ENCODE peak calls at places on chromosomes 3 and 15, in ten cellular contexts. V is heart left ventricle, S is lower leg skin, Q is esophagus muscularis mucosa, M is stomach, L is A549, G is Peyer's patch, W is IMR-90, F is body of pancreas, K is adrenal gland. Y is an unnamed sample.

GRCh38 chr3:24185738-24186384 is 240.8 kb downstream of the NR1D2 start:
- DNase-seq in V (peak; percentile 57), S (no peak), Q (no peak), M (peak; percentile 37), L (peak; percentile 36), G (no peak), W (peak; percentile 57), F (peak; percentile 60), K (peak; percentile 18), Y (peak; percentile 96)

GRCh38 chr3:119579366-119580147 is at the start of gene ADPRH:
- DNase-seq in V (peak; percentile 94), S (peak; percentile 94), Q (peak; percentile 93), M (peak; percentile 84), L (peak; percentile 81), G (peak; percentile 70), W (peak; percentile 17), F (peak; percentile 87), K (peak; percentile 84), Y (peak; percentile 76)

GRCh38 chr3:129552287-129553050 is 9.5 kb downstream of the H1-8 start:
- DNase-seq in V (no peak), S (no peak), Q (no peak), M (no peak), L (no peak), G (no peak), W (no peak), F (no peak), K (no peak), Y (no peak)

GRCh38 chr15:26729581-26729980 is 43.3 kb downstream of the GABRB3 start:
- DNase-seq in V (no peak), S (no peak), Q (peak; percentile 80), M (no peak), L (no peak), G (no peak), W (no peak), F (no peak), K (no peak), Y (no peak)

GRCh38 chr3:128547368-128547987 is 54.5 kb upstream of the GATA2 start:
- DNase-seq in V (no peak), S (peak; percentile 57), Q (peak; percentile 53), M (no peak), L (no peak), G (no peak), W (peak; percentile 67), F (no peak), K (no peak), Y (peak; percentile 81)

GRCh38 chr15:37104413-37105392 is 4.4 kb upstream of the MEIS2 start:
- DNase-seq in V (no peak), S (no peak), Q (no peak), M (no peak), L (no peak), G (no peak), W (no peak), F (no peak), K (no peak), Y (no peak)

GRCh38 chr3:21694506-21694905 is 56.5 kb downstream of the ZNF385D start:
- DNase-seq in V (no peak), S (no peak), Q (no peak), M (no peak), L (no peak), G (no peak), W (no peak), F (no peak), K (no peak), Y (no peak)

GRCh38 chr3:51682079-51682478 is 11.0 kb downstream of the TEX264 start:
- DNase-seq in V (peak; percentile 78), S (peak; percentile 90), Q (peak; percentile 93), M (peak; percentile 56), L (peak; percentile 84), G (peak; percentile 79), W (peak; percentile 88), F (peak; percentile 49), K (peak; percentile 81), Y (peak; percentile 97)

GRCh38 chr15:74956648-74957300 is at the start of gene RPP25:
- DNase-seq in V (peak; percentile 74), S (peak; percentile 97), Q (no peak), M (peak; percentile 87), L (peak; percentile 86), G (peak; percentile 68), W (peak; percentile 21), F (peak; percentile 84), K (peak; percentile 82), Y (peak; percentile 62)

GRCh38 chr3:72663429-72663828 is 184.8 kb downstream of the SHQ1 start:
- DNase-seq in V (no peak), S (no peak), Q (no peak), M (no peak), L (no peak), G (no peak), W (no peak), F (no peak), K (no peak), Y (no peak)

GRCh38 chr3:62110801-62111200 is 262.5 kb downstream of the FEZF2 start:
- DNase-seq in V (no peak), S (no peak), Q (no peak), M (no peak), L (no peak), G (no peak), W (peak; percentile 3), F (no peak), K (no peak), Y (no peak)

GRCh38 chr3:157082305-157082981 is 77.5 kb downstream of the CCNL1 start:
- DNase-seq in V (no peak), S (peak; percentile 70), Q (no peak), M (peak; percentile 17), L (no peak), G (no peak), W (peak; percentile 88), F (no peak), K (no peak), Y (no peak)

GRCh38 chr15:70269991-70270751 is 172.5 kb upstream of the TLE3 start:
- DNase-seq in V (peak; percentile 79), S (no peak), Q (no peak), M (no peak), L (no peak), G (no peak), W (no peak), F (peak; percentile 36), K (peak; percentile 45), Y (no peak)

GRCh38 chr3:121719423-121719822 is 30.1 kb downstream of the GOLGB1 start:
- DNase-seq in V (no peak), S (no peak), Q (no peak), M (no peak), L (no peak), G (no peak), W (no peak), F (no peak), K (no peak), Y (no peak)

GRCh38 chr15:75138016-75138999 is 63.4 kb upstream of the C15orf39 start:
- DNase-seq in V (no peak), S (peak; percentile 72), Q (no peak), M (no peak), L (no peak), G (no peak), W (peak; percentile 10), F (no peak), K (no peak), Y (no peak)

GRCh38 chr15:22981336-22981840 is 1.2 kb upstream of the CYFIP1 start:
- DNase-seq in V (no peak), S (peak; percentile 72), Q (no peak), M (no peak), L (no peak), G (no peak), W (no peak), F (no peak), K (no peak), Y (no peak)

GRCh38 chr3:62724503-62724902 is 150.7 kb downstream of the CADPS start:
- DNase-seq in V (no peak), S (no peak), Q (no peak), M (no peak), L (no peak), G (no peak), W (no peak), F (no peak), K (no peak), Y (no peak)

GRCh38 chr3:34396288-34396687 is 597.9 kb downstream of the PDCD6IP start:
- DNase-seq in V (no peak), S (no peak), Q (no peak), M (no peak), L (no peak), G (no peak), W (no peak), F (no peak), K (no peak), Y (no peak)

GRCh38 chr3:73868688-73869315 is 244.1 kb upstream of the PDZRN3 start:
- DNase-seq in V (no peak), S (no peak), Q (no peak), M (peak; percentile 41), L (peak; percentile 7), G (no peak), W (peak; percentile 38), F (peak; percentile 31), K (peak; percentile 48), Y (no peak)

GRCh38 chr15:64009798-64010241 is 36.5 kb downstream of the DAPK2 start:
- DNase-seq in V (no peak), S (no peak), Q (no peak), M (no peak), L (no peak), G (peak; percentile 73), W (peak; percentile 16), F (no peak), K (no peak), Y (peak; percentile 34)

GRCh38 chr3:187319699-187320302 is 28.3 kb upstream of the MASP1 start:
- DNase-seq in V (peak; percentile 62), S (peak; percentile 90), Q (no peak), M (peak; percentile 83), L (peak; percentile 33), G (peak; percentile 53), W (peak; percentile 70), F (peak; percentile 57), K (peak; percentile 78), Y (peak; percentile 36)

GRCh38 chr3:13280856-13281656 is 139.1 kb downstream of the NUP210 start:
- DNase-seq in V (peak; percentile 65), S (no peak), Q (no peak), M (no peak), L (no peak), G (no peak), W (no peak), F (no peak), K (no peak), Y (no peak)
- TF ChIP-seq POLR2A in V (no peak), S (no peak), Q (no peak), M (no peak), L (no peak), G (no peak), W (no peak), F (no peak), K (no peak), Y (no peak)

GRCh38 chr15:91153954-91154353 is 53.9 kb downstream of the SV2B start:
- DNase-seq in V (no peak), S (no peak), Q (no peak), M (no peak), L (no peak), G (no peak), W (no peak), F (no peak), K (no peak), Y (no peak)
- TF ChIP-seq POLR2A in V (no peak), S (no peak), Q (no peak), M (no peak), L (no peak), G (no peak), W (no peak), F (no peak), K (no peak), Y (no peak)

GRCh38 chr3:38143511-38143910 is 5.0 kb downstream of the MYD88 start:
- DNase-seq in V (no peak), S (peak; percentile 20), Q (no peak), M (no peak), L (no peak), G (peak; percentile 9), W (no peak), F (peak; percentile 5), K (no peak), Y (no peak)
- TF ChIP-seq POLR2A in V (no peak), S (no peak), Q (no peak), M (no peak), L (no peak), G (no peak), W (no peak), F (no peak), K (no peak), Y (no peak)

GRCh38 chr3:66220602-66221377 is at the start of gene SLC25A26:
- DNase-seq in V (peak; percentile 95), S (peak; percentile 99), Q (peak; percentile 99), M (peak; percentile 97), L (peak; percentile 86), G (peak; percentile 99), W (peak; percentile 95), F (peak; percentile 96), K (peak; percentile 96), Y (peak; percentile 94)
- TF ChIP-seq POLR2A in V (peak; percentile 21), S (no peak), Q (no peak), M (no peak), L (peak; percentile 58), G (peak; percentile 51), W (peak; percentile 89), F (peak; percentile 92), K (peak; percentile 73), Y (peak; percentile 66)